ENCODE peak calls at places on chromosomes 1 and 21, in four cellular contexts. One of them, this sample, is unnamed.

GRCh38 chr1:243742814-243743213 is 107.2 kb downstream of the AKT3 start:
- DNase-seq in hepatocyte: no peak
- DNase-seq in stimulated activated CD4-positive, alpha-beta T cell treated with anti-CD3 and anti-CD28 coated beads, Interleukin-1b, Interleukin-23, amount 100 ng/mL, for 1 hour: no peak
- DNase-seq in H54: peak; percentile 30
- DNase-seq in this sample: no peak

GRCh38 chr21:41369105-41369914 is 7.5 kb downstream of the MX2 start:
- DNase-seq in hepatocyte: peak; percentile 59
- DNase-seq in H54: no peak
- DNase-seq in stimulated activated CD4-positive, alpha-beta T cell treated with anti-CD3 and anti-CD28 coated beads, Interleukin-1b, Interleukin-23, amount 100 ng/mL, for 1 hour: no peak
- DNase-seq in this sample: peak; percentile 78

GRCh38 chr1:12485231-12486172 is 132.5 kb downstream of the DHRS3 start:
- DNase-seq in H54: no peak
- DNase-seq in stimulated activated CD4-positive, alpha-beta T cell treated with anti-CD3 and anti-CD28 coated beads, Interleukin-1b, Interleukin-23, amount 100 ng/mL, for 1 hour: no peak
- DNase-seq in hepatocyte: no peak
- DNase-seq in this sample: no peak

GRCh38 chr1:177334856-177335255 is 164.1 kb downstream of the BRINP2 start:
- DNase-seq in hepatocyte: peak; percentile 25
- DNase-seq in stimulated activated CD4-positive, alpha-beta T cell treated with anti-CD3 and anti-CD28 coated beads, Interleukin-1b, Interleukin-23, amount 100 ng/mL, for 1 hour: no peak
- DNase-seq in H54: no peak
- DNase-seq in this sample: no peak

GRCh38 chr1:220272047-220272840 is at the start of gene RAB3GAP2:
- DNase-seq in stimulated activated CD4-positive, alpha-beta T cell treated with anti-CD3 and anti-CD28 coated beads, Interleukin-1b, Interleukin-23, amount 100 ng/mL, for 1 hour: peak; percentile 88
- DNase-seq in hepatocyte: peak; percentile 98
- DNase-seq in H54: peak; percentile 89
- DNase-seq in this sample: peak; percentile 97

GRCh38 chr1:4668738-4669700 is 14.6 kb downstream of the AJAP1 start:
- DNase-seq in hepatocyte: no peak
- DNase-seq in stimulated activated CD4-positive, alpha-beta T cell treated with anti-CD3 and anti-CD28 coated beads, Interleukin-1b, Interleukin-23, amount 100 ng/mL, for 1 hour: no peak
- DNase-seq in H54: no peak
- DNase-seq in this sample: peak; percentile 71

GRCh38 chr1:30807318-30808066 is 49.9 kb upstream of the LAPTM5 start:
- DNase-seq in hepatocyte: no peak
- DNase-seq in stimulated activated CD4-positive, alpha-beta T cell treated with anti-CD3 and anti-CD28 coated beads, Interleukin-1b, Interleukin-23, amount 100 ng/mL, for 1 hour: no peak
- DNase-seq in H54: no peak
- DNase-seq in this sample: no peak

GRCh38 chr1:203589201-203589600 is 37.4 kb upstream of the ATP2B4 start:
- DNase-seq in hepatocyte: no peak
- DNase-seq in H54: no peak
- DNase-seq in stimulated activated CD4-positive, alpha-beta T cell treated with anti-CD3 and anti-CD28 coated beads, Interleukin-1b, Interleukin-23, amount 100 ng/mL, for 1 hour: no peak
- DNase-seq in this sample: peak; percentile 66

GRCh38 chr1:243433737-243434370 is 178.0 kb downstream of the SDCCAG8 start:
- DNase-seq in hepatocyte: no peak
- DNase-seq in stimulated activated CD4-positive, alpha-beta T cell treated with anti-CD3 and anti-CD28 coated beads, Interleukin-1b, Interleukin-23, amount 100 ng/mL, for 1 hour: no peak
- DNase-seq in H54: no peak
- DNase-seq in this sample: no peak

GRCh38 chr1:227058321-227058751 is 118.2 kb downstream of the COQ8A start:
- DNase-seq in stimulated activated CD4-positive, alpha-beta T cell treated with anti-CD3 and anti-CD28 coated beads, Interleukin-1b, Interleukin-23, amount 100 ng/mL, for 1 hour: no peak
- DNase-seq in hepatocyte: no peak
- DNase-seq in H54: no peak
- DNase-seq in this sample: no peak

This sample was measured in islet precursor cell.